ENCODE peak calls at places on chromosomes 12 and 14, in six cellular contexts. W is A549, D is testis, X is tibial nerve, E is PC-3, U is IMR-90. I is an unnamed sample.

GRCh38 chr14:24310666-24311604 is at the start of gene LTB4R:
- DNase-seq in W (no peak), D (peak; percentile 71), X (no peak), E (no peak), U (peak; percentile 73), I (peak; percentile 88)

GRCh38 chr14:71290960-71291466 is 383.8 kb downstream of the PCNX1 start:
- DNase-seq in W (peak; percentile 46), D (no peak), X (no peak), E (peak; percentile 99), U (peak; percentile 93), I (no peak)

GRCh38 chr12:6563448-6564050 is 4.5 kb downstream of the NOP2 start:
- DNase-seq in W (peak; percentile 69), D (peak; percentile 71), X (no peak), E (peak; percentile 46), U (peak; percentile 40), I (peak; percentile 74)

GRCh38 chr12:118052324-118053070 is 8.5 kb downstream of the WSB2 start:
- DNase-seq in W (peak; percentile 96), D (peak; percentile 74), X (peak; percentile 83), E (peak; percentile 100), U (peak; percentile 95), I (peak; percentile 95)

GRCh38 chr12:53505555-53506449 is 1.5 kb downstream of the NPFF start:
- DNase-seq in W (no peak), D (no peak), X (no peak), E (peak; percentile 53), U (no peak), I (no peak)

GRCh38 chr14:53668861-53669260 is 287.8 kb downstream of the BMP4 start:
- DNase-seq in W (no peak), D (no peak), X (no peak), E (no peak), U (peak; percentile 10), I (peak; percentile 41)

GRCh38 chr14:68510201-68510600 is 282.7 kb downstream of the ZFP36L1 start:
- DNase-seq in W (no peak), D (peak; percentile 38), X (peak; percentile 52), E (no peak), U (peak; percentile 69), I (peak; percentile 74)

GRCh38 chr12:13727707-13728147 is 253.7 kb downstream of the GRIN2B start:
- DNase-seq in W (peak; percentile 22), D (no peak), X (no peak), E (peak; percentile 83), U (no peak), I (no peak)

GRCh38 chr12:116454076-116454475 is 105.1 kb upstream of the MAP1LC3B2 start:
- DNase-seq in W (no peak), D (no peak), X (no peak), E (no peak), U (no peak), I (no peak)

GRCh38 chr12:52566847-52567291 is 6.8 kb downstream of the KRT74 start:
- DNase-seq in W (no peak), D (peak; percentile 25), X (no peak), E (no peak), U (no peak), I (peak; percentile 13)

GRCh38 chr14:89349196-89350008 is 67.6 kb downstream of the FOXN3 start:
- DNase-seq in W (peak; percentile 35), D (no peak), X (no peak), E (no peak), U (no peak), I (no peak)

GRCh38 chr14:103404920-103405319 is 19.7 kb downstream of the MARK3 start:
- DNase-seq in W (no peak), D (peak; percentile 89), X (no peak), E (no peak), U (no peak), I (no peak)

GRCh38 chr12:74111688-74112360 is 425.8 kb upstream of the ATXN7L3B start:
- DNase-seq in W (peak; percentile 51), D (no peak), X (no peak), E (peak; percentile 58), U (no peak), I (peak; percentile 57)

GRCh38 chr14:34874386-34875030 is 652 bp downstream of the BAZ1A start:
- DNase-seq in W (peak; percentile 68), D (peak; percentile 56), X (peak; percentile 23), E (peak; percentile 48), U (peak; percentile 49), I (peak; percentile 72)

GRCh38 chr12:70052931-70053497 is 190.2 kb upstream of the CNOT2 start:
- DNase-seq in W (peak; percentile 81), D (no peak), X (no peak), E (peak; percentile 88), U (peak; percentile 67), I (peak; percentile 94)

GRCh38 chr14:87489196-87489819 is 503.7 kb downstream of the GALC start:
- DNase-seq in W (no peak), D (no peak), X (no peak), E (peak; percentile 5), U (peak; percentile 8), I (no peak)

GRCh38 chr12:58313091-58313855 is 371.9 kb downstream of the ATP23 start:
- DNase-seq in W (no peak), D (no peak), X (no peak), E (peak; percentile 37), U (peak; percentile 88), I (no peak)

GRCh38 chr12:4027412-4027811 is 154.2 kb upstream of the PARP11 start:
- DNase-seq in W (no peak), D (no peak), X (no peak), E (no peak), U (peak; percentile 7), I (no peak)

GRCh38 chr12:45986646-45987338 is 3.6 kb downstream of the SCAF11 start:
- DNase-seq in W (no peak), D (no peak), X (no peak), E (no peak), U (no peak), I (no peak)

GRCh38 chr12:42360747-42361403 is 34.9 kb downstream of the PPHLN1 start:
- DNase-seq in W (no peak), D (no peak), X (no peak), E (no peak), U (peak; percentile 25), I (no peak)

GRCh38 chr12:86914716-86915115 is 658.5 kb upstream of the MGAT4C start:
- DNase-seq in W (peak; percentile 56), D (peak; percentile 39), X (no peak), E (peak; percentile 61), U (peak; percentile 58), I (peak; percentile 80)

GRCh38 chr12:96427269-96427729 is 27.1 kb upstream of the CDK17 start:
- DNase-seq in W (peak; percentile 83), D (no peak), X (no peak), E (peak; percentile 97), U (peak; percentile 100), I (peak; percentile 100)

GRCh38 chr12:31362759-31363415 is 36.9 kb upstream of the SINHCAF start:
- DNase-seq in W (peak; percentile 15), D (no peak), X (no peak), E (peak; percentile 26), U (no peak), I (no peak)

GRCh38 chr12:54970741-54971140 is 13.8 kb downstream of the TESPA1 start:
- DNase-seq in W (no peak), D (no peak), X (no peak), E (no peak), U (no peak), I (no peak)

GRCh38 chr14:91108941-91109611 is 4.8 kb upstream of the DGLUCY start:
- DNase-seq in W (no peak), D (no peak), X (no peak), E (peak; percentile 35), U (no peak), I (no peak)

GRCh38 chr12:100987552-100988277 is 193.1 kb downstream of the ANO4 start:
- DNase-seq in W (peak; percentile 24), D (peak; percentile 40), X (no peak), E (peak; percentile 66), U (peak; percentile 70), I (peak; percentile 23)

GRCh38 chr12:75447695-75448393 is 32.7 kb upstream of the GLIPR1 start:
- DNase-seq in W (no peak), D (no peak), X (no peak), E (peak; percentile 71), U (peak; percentile 26), I (no peak)

GRCh38 chr14:54881761-54882401 is 20.7 kb downstream of the GCH1 start:
- DNase-seq in W (no peak), D (no peak), X (no peak), E (no peak), U (peak; percentile 35), I (peak; percentile 69)
- H3K27ac ChIP-seq in W (no peak overlapping the region), D (peak overlapping the region; percentile 54), X (no peak overlapping the region), E (no peak overlapping the region), U (no peak overlapping the region), I (no peak overlapping the region)

GRCh38 chr12:92248977-92249376 is 103.3 kb upstream of the BTG1 start:
- DNase-seq in W (no peak), D (no peak), X (no peak), E (no peak), U (no peak), I (no peak)

GRCh38 chr12:92255741-92256140 is 110.1 kb upstream of the BTG1 start:
- DNase-seq in W (no peak), D (no peak), X (no peak), E (no peak), U (no peak), I (no peak)

GRCh38 chr12:92259291-92259690 is 113.6 kb upstream of the BTG1 start:
- DNase-seq in W (no peak), D (no peak), X (no peak), E (no peak), U (no peak), I (no peak)

GRCh38 chr12:92257261-92257660 is 111.6 kb upstream of the BTG1 start:
- DNase-seq in W (no peak), D (no peak), X (no peak), E (peak; percentile 3), U (no peak), I (no peak)

DNA sequence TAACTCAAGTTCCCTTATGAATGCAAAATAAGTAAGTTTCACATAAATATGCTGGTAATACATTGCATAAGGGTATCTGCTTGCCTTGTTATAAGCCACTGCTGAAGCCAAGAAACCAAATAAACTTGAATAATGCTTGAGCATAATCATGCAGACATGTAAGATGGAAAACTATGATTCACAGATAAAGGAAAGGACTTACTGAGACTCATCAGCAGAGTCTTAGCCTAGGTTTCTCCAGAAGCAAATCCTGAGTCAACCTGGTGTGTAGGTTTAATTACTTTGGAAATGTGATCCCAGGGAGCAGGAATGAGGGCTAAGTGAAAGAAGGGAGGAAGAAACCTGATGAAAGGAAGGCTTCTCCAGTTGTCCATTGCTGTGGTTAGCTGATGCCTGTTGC is 107.7 kb upstream of the BTG1 start:
- DNase-seq in W (no peak), D (no peak), X (no peak), E (peak; percentile 14), U (peak; percentile 4), I (no peak)
- H3K4me1 ChIP-seq in W (no peaks in the 10 kb centered on the region), D (no peaks in the 10 kb centered on the region), X (no peaks in the 10 kb centered on the region), E (no peaks in the 10 kb centered on the region), U (no peaks in the 10 kb centered on the region), I (no peaks in the 10 kb centered on the region)

DNA sequence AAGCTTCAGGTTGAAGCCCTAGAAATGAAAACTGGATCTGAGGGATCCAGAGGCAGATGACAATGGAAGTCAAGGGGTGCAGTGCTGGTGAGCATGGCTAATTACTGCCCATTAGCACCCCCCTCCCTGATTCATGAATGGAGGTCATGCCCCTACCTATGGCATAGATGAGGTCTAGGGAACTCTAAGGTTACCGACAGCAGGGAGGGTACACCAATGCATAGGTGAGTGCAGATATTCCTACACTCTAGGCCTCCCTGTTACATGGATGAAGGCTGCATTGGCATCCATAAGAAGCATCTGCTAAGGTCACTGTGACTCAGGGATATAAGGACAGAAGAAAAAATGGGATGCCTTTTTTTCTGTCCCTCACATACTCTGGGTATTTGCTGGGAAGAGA is 147.3 kb downstream of the CCDC59 start:
- DNase-seq in W (no peak), D (no peak), X (no peak), E (no peak), U (no peak), I (no peak)
- H3K9me3 ChIP-seq in W (no peaks in the 10 kb centered on the region), D (no peaks in the 10 kb centered on the region), X (peaks cover 52% of the 10 kb centered on the region), E (no peaks in the 10 kb centered on the region), U (peaks cover 27% of the 10 kb centered on the region), I (peaks cover 5% of the 10 kb centered on the region)

GRCh38 chr12:12273291-12273957 is 6.6 kb upstream of the LRP6 start:
- DNase-seq in W (no peak), D (no peak), X (no peak), E (no peak), U (peak; percentile 36), I (no peak)
- H3K27ac ChIP-seq in W (peak overlapping the region; percentile 53), D (no peak overlapping the region), X (no peak overlapping the region), E (no peak overlapping the region), U (no peak overlapping the region), I (no peak overlapping the region)